ENCODE peak calls at places on chromosomes 12 and 14, in four cellular contexts. W is trophoblast cell, J is stomach, Q is thoracic aorta. T is an unnamed sample.

GRCh38 chr14:61145903-61146411 is 135.2 kb downstream of the TMEM30B start:
- DNase-seq in W (peak; percentile 7), J (no peak), Q (peak; percentile 19), T (no peak)

GRCh38 chr14:70804556-70805162 is 4.7 kb downstream of the MAP3K9 start:
- DNase-seq in W (no peak), J (no peak), Q (no peak), T (no peak)

GRCh38 chr12:116520801-116521471 is 38.2 kb upstream of the MAP1LC3B2 start:
- DNase-seq in W (peak; percentile 64), J (no peak), Q (no peak), T (no peak)

GRCh38 chr14:61455351-61455750 is 134.0 kb downstream of the PRKCH start:
- DNase-seq in W (no peak), J (no peak), Q (no peak), T (no peak)

GRCh38 chr12:117394491-117394890 is 33.1 kb upstream of the NOS1 start:
- DNase-seq in W (peak; percentile 96), J (no peak), Q (no peak), T (no peak)

GRCh38 chr12:117120787-117121186 is 21.6 kb upstream of the TESC start:
- DNase-seq in W (no peak), J (no peak), Q (no peak), T (no peak)

GRCh38 chr12:56932867-56933266 is 1.3 kb downstream of the SDR9C7 start:
- DNase-seq in W (peak; percentile 14), J (no peak), Q (no peak), T (no peak)

GRCh38 chr12:12518919-12519318 is 43.7 kb downstream of the DUSP16 start:
- DNase-seq in W (no peak), J (no peak), Q (no peak), T (no peak)

GRCh38 chr12:34393086-34393820 is 371.0 kb downstream of the ALG10 start:
- DNase-seq in W (no peak), J (peak; percentile 14), Q (no peak), T (peak; percentile 53)

GRCh38 chr14:24576766-24577165 is 716 bp upstream of the CTSG start:
- DNase-seq in W (no peak), J (no peak), Q (no peak), T (no peak)

GRCh38 chr14:63134801-63135200 is 69.4 kb upstream of the RHOJ start:
- DNase-seq in W (peak; percentile 22), J (no peak), Q (no peak), T (no peak)

GRCh38 chr14:105894978-105895881 is 368.8 kb downstream of the TMEM121 start:
- DNase-seq in W (no peak), J (no peak), Q (no peak), T (no peak)

GRCh38 chr12:4273651-4274395 is at the start of gene CCND2:
- DNase-seq in W (no peak), J (peak; percentile 67), Q (peak; percentile 75), T (peak; percentile 85)

GRCh38 chr12:24496755-24497154 is 452.1 kb downstream of the BCAT1 start:
- DNase-seq in W (no peak), J (no peak), Q (no peak), T (no peak)

GRCh38 chr12:20268121-20268732 is 100.1 kb upstream of the PDE3A start:
- DNase-seq in W (no peak), J (no peak), Q (no peak), T (no peak)

GRCh38 chr12:63857771-63858670 is 13.5 kb downstream of the SRGAP1 start:
- DNase-seq in W (no peak), J (no peak), Q (no peak), T (no peak)

GRCh38 chr14:75876526-75876925 is 105.3 kb downstream of the TGFB3 start:
- DNase-seq in W (no peak), J (no peak), Q (no peak), T (no peak)

GRCh38 chr12:76270657-76271358 is 77.4 kb downstream of the BBS10 start:
- DNase-seq in W (no peak), J (no peak), Q (no peak), T (no peak)

GRCh38 chr14:101880016-101880297 is 84.4 kb upstream of the DYNC1H1 start:
- DNase-seq in W (no peak), J (no peak), Q (no peak), T (no peak)

GRCh38 chr14:45051180-45051579 is 32.7 kb upstream of the PRPF39 start:
- DNase-seq in W (no peak), J (no peak), Q (no peak), T (no peak)

GRCh38 chr12:82688035-82688501 is 1.4 kb downstream of the TMTC2 start:
- DNase-seq in W (no peak), J (no peak), Q (no peak), T (no peak)

GRCh38 chr14:24246765-24247212 is 4.4 kb upstream of the TINF2 start:
- DNase-seq in W (no peak), J (no peak), Q (no peak), T (no peak)

GRCh38 chr12:12172106-12172511 is 94.7 kb downstream of the LRP6 start:
- DNase-seq in W (peak; percentile 63), J (no peak), Q (no peak), T (no peak)

GRCh38 chr14:47207636-47208035 is 467.8 kb downstream of the MDGA2 start:
- DNase-seq in W (no peak), J (no peak), Q (no peak), T (no peak)

GRCh38 chr14:92408186-92408585 is 85.2 kb downstream of the SLC24A4 start:
- DNase-seq in W (no peak), J (no peak), Q (no peak), T (no peak)

GRCh38 chr12:102959391-102959790 is 1.9 kb downstream of the ASCL1 start:
- DNase-seq in W (no peak), J (no peak), Q (no peak), T (no peak)

GRCh38 chr12:126936181-126936851 is 1330.7 kb upstream of the TMEM132C start:
- DNase-seq in W (no peak), J (no peak), Q (peak; percentile 5), T (peak; percentile 64)

GRCh38 chr12:53995311-53996187 is 4.4 kb upstream of the HOXC9 start:
- DNase-seq in W (peak; percentile 4), J (peak; percentile 40), Q (no peak), T (no peak)

GRCh38 chr12:62191747-62192485 is 68.3 kb upstream of the USP15 start:
- DNase-seq in W (no peak), J (no peak), Q (no peak), T (peak; percentile 15)

GRCh38 chr12:68559246-68559645 is 51.5 kb upstream of the RAP1B start:
- DNase-seq in W (peak; percentile 31), J (no peak), Q (no peak), T (no peak)

GRCh38 chr14:39232554-39233415 is 930 bp upstream of the MIA2 start:
- DNase-seq in W (no peak), J (no peak), Q (no peak), T (no peak)

GRCh38 chr14:99860219-99860618 is 67.0 kb downstream of the EML1 start:
- DNase-seq in W (peak; percentile 78), J (no peak), Q (no peak), T (no peak)

GRCh38 chr12:50190859-50191258 is 23.7 kb upstream of the CERS5 start:
- DNase-seq in W (no peak), J (no peak), Q (no peak), T (no peak)

GRCh38 chr12:20560935-20561334 is 134.2 kb upstream of the SLCO1C1 start:
- DNase-seq in W (no peak), J (no peak), Q (no peak), T (no peak)

GRCh38 chr12:70467908-70468733 is 102.0 kb downstream of the KCNMB4 start:
- DNase-seq in W (no peak), J (no peak), Q (no peak), T (no peak)

DNA sequence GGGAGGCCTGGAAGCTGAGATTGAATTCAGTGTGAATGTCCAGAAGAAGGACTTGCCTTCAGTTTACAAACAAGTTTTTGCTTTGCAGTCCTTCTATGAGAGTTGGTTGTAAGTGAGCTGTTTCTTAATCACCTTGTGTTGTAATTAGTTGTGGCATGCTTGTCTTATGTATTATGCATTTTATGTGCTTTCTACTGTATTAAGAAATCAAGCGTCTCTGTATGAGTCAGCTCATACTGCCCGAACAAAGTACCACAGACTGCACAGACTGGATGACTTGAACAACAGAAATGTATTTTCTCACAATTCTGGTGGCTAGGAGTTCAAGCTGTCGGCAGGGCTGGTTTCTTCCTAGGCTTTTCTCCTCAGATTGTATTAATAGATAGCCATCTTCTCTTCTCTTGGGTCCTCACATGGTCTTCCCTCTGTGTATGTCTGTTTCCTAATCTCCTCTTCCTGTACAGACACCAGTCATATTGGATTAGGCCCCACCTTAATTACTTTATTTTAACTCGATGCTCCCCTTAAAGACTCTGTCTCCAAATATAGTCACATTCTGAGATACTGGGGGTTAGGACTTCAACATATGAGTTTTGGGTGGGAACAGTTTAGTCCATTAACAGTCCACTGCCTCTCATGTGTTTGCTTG is 77.8 kb downstream of the FLRT2 start:
- DNase-seq in W (peak; percentile 13), J (no peak), Q (no peak), T (no peak)
- H3K27ac ChIP-seq in W (no peak overlapping the region), J (peak overlapping the region; percentile 19), Q (no peak overlapping the region), T (no peak overlapping the region)

DNA sequence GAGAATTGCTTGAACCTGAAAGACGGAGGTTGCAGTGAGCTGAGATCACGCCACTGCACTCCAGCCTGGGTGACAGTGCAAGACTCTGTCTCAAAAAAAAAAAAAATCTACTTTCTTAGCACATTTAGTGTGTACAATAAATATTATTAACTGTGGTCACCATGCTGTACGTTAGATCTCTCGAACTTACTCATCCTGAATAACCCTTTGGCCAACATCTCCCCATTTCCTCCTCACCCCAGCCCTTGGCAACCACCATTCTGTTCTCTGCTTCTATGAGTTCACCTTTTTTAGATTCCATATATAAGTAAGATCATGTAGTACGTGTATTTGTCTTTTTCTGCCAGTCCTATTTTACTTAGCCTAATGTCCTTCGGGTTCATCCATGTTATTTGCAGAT is 13.4 kb downstream of the FUT8 start:
- DNase-seq in W (no peak), J (no peak), Q (no peak), T (no peak)
- H3K9me3 ChIP-seq in W (no peaks in the 10 kb centered on the region), J (no peaks in the 10 kb centered on the region), Q (no peaks in the 10 kb centered on the region), T (no peaks in the 10 kb centered on the region)

GRCh38 chr12:98232753-98233385 is 282.5 kb upstream of the TMPO start:
- DNase-seq in W (no peak), J (no peak), Q (no peak), T (no peak)
- H3K4me1 ChIP-seq in W (no peaks in the 10 kb centered on the region), J (no peaks in the 10 kb centered on the region), Q (no peaks in the 10 kb centered on the region), T (no peaks in the 10 kb centered on the region)

GRCh38 chr12:2266666-2267623 is 214.2 kb downstream of the CACNA1C start:
- DNase-seq in W (no peak), J (no peak), Q (no peak), T (no peak)
- H3K27ac ChIP-seq in W (no peak overlapping the region), J (peak overlapping the region; percentile 32), Q (peak overlapping the region; percentile 86), T (no peak overlapping the region)

T was measured in pancreas.